ENCODE peak calls at places on chromosomes 13 and 19, in four cellular contexts. F, H, K and G are unnamed samples.

GRCh38 chr13:44219808-44220544 is 153.6 kb upstream of the SERP2 start:
- DNase-seq in F (peak; percentile 52), H (no peak), K (no peak), G (no peak)

GRCh38 chr13:61286148-61286745 is 129.4 kb downstream of the PCDH20 start:
- DNase-seq in F (no peak), H (no peak), K (peak; percentile 53), G (no peak)

GRCh38 chr13:26280822-26281221 is 26.9 kb downstream of the CDK8 start:
- DNase-seq in F (no peak), H (no peak), K (no peak), G (no peak)

GRCh38 chr19:11554160-11554559 is 4.9 kb downstream of the ELOF1 start:
- DNase-seq in F (no peak), H (no peak), K (no peak), G (no peak)

GRCh38 chr19:29325241-29325975 is 112.5 kb upstream of the UQCRFS1 start:
- DNase-seq in F (no peak), H (no peak), K (no peak), G (peak; percentile 13)

GRCh38 chr19:1111641-1112253 is 8.0 kb downstream of the GPX4 start:
- DNase-seq in F (no peak), H (no peak), K (no peak), G (no peak)

GRCh38 chr13:41590643-41591042 is 133.3 kb downstream of the RGCC start:
- DNase-seq in F (no peak), H (no peak), K (no peak), G (no peak)

GRCh38 chr13:39037880-39038568 is at the start of the genes NHLRC3 and PROSER1:
- DNase-seq in F (peak; percentile 76), H (peak; percentile 95), K (peak; percentile 94), G (peak; percentile 94)

GRCh38 chr19:13262450-13262849 is 112.2 kb downstream of the IER2 start:
- DNase-seq in F (no peak), H (no peak), K (peak; percentile 22), G (no peak)

GRCh38 chr13:72959643-72960042 is 99.2 kb upstream of the KLF5 start:
- DNase-seq in F (no peak), H (no peak), K (no peak), G (no peak)

GRCh38 chr19:24074720-24075119 is 12.3 kb upstream of the ZNF254 start:
- DNase-seq in F (no peak), H (no peak), K (no peak), G (no peak)

GRCh38 chr13:97369269-97369893 is 64.6 kb upstream of the RAP2A start:
- DNase-seq in F (no peak), H (no peak), K (no peak), G (no peak)

GRCh38 chr19:720691-721160 is 12.0 kb downstream of the PALM start:
- DNase-seq in F (no peak), H (no peak), K (no peak), G (no peak)

GRCh38 chr13:107075576-107075975 is 507.6 kb upstream of the ARGLU1 start:
- DNase-seq in F (no peak), H (no peak), K (no peak), G (no peak)

GRCh38 chr19:17423429-17424208 is 3.8 kb downstream of the MVB12A start:
- DNase-seq in F (no peak), H (no peak), K (no peak), G (no peak)

GRCh38 chr19:29485293-29485692 is 40.5 kb upstream of the VSTM2B start:
- DNase-seq in F (no peak), H (no peak), K (no peak), G (peak; percentile 22)

GRCh38 chr19:28428644-28429348 is 784.2 kb downstream of the UQCRFS1 start:
- DNase-seq in F (no peak), H (no peak), K (no peak), G (no peak)

GRCh38 chr19:48752511-48753365 is at the start of gene FUT1:
- DNase-seq in F (no peak), H (peak; percentile 79), K (peak; percentile 89), G (peak; percentile 83)

GRCh38 chr13:30726192-30726591 is 9.2 kb upstream of the ALOX5AP start:
- DNase-seq in F (no peak), H (no peak), K (no peak), G (no peak)

GRCh38 chr13:111344471-111345191 is 24.2 kb downstream of the TEX29 start:
- DNase-seq in F (peak; percentile 93), H (no peak), K (peak; percentile 91), G (peak; percentile 77)

GRCh38 chr19:58181902-58182576 is 822 bp upstream of the ZNF274 start:
- DNase-seq in F (no peak), H (peak; percentile 56), K (peak; percentile 47), G (peak; percentile 30)

GRCh38 chr13:96181886-96182285 is 92.0 kb downstream of the HS6ST3 start:
- DNase-seq in F (no peak), H (no peak), K (no peak), G (no peak)

GRCh38 chr13:101623469-101624209 is 171.2 kb downstream of the ITGBL1 start:
- DNase-seq in F (no peak), H (no peak), K (no peak), G (no peak)

GRCh38 chr13:40619479-40619814 is 47.0 kb downstream of the FOXO1 start:
- DNase-seq in F (no peak), H (no peak), K (no peak), G (no peak)

DNA sequence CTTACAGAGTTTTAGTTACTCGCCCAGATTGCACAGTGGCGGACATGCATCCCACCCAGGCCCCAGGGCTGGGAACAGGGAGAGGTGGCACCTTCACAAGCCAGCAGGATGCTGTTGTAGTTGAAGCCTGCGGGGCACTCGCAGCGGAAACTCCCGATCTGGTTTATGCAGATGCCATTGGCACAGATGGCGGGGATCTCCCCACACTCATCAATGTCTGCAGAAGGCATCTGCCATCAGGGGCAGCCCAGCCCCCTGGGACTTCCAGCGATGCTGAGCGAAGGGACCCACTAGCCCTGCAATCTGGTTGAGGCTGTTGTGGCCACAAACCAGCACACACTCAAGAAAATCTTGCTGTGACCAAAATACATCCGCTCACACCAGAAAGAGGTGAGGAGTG is 44.6 kb downstream of the CCL25 start:
- DNase-seq in F (no peak), H (no peak), K (no peak), G (no peak)
- H3K9me3 ChIP-seq in F (peaks cover 32% of the 10 kb centered on the region), H (no peaks in the 10 kb centered on the region), K (peaks cover 14% of the 10 kb centered on the region), G (peaks cover 24% of the 10 kb centered on the region)

DNA sequence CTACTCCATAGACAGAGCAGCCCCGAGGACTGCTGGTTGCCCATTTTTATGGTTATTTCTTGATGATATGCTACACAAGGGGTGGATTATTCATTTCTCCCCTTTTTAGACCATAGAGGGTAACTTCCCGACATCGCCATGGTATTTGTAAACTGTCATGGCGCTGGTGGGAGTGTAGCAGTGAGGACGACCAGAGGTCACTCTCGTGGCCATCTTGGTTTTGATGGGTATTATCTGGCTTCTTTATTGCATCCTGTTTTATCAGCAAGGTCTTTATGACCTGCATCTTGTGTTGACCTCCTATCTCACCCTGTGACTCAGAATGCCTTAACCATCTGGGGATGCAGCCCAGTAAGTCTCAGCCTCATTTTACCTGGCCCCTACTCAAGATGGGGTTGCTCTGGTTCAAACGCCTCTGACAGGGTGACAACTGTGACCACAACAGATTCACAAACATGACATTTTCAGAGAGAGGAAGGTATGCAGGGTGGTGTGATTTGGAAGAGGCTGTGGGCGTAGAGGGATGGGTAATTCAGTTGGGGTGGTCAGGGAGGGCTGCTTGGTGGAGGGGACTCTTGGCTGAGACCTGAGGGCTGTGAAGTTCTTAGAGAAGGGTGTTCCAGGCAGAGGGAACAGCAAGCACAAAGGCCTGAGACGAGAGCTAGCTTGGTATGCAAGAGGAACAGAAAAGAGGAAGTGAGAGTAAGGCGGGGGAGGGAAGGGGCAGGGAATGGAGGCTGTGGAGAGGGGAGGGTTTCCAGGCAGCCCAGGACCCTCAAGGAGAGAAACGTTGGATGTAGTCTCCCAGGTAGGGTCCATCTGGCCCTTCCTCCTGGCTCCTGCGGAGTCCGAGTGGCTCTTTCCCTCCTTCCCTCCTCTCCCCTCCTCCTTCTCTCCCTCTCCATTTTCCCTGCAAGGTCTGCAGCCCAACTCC is 23.5 kb downstream of the FAM187B start:
- DNase-seq in F (no peak), H (peak; percentile 33), K (no peak), G (no peak)
- TF ChIP-seq CTCF in F (no peak), H (no peak), K (no peak), G (no peak)

GRCh38 chr13:100433475-100433874 is 155.1 kb downstream of the GGACT start:
- DNase-seq in F (no peak), H (no peak), K (no peak), G (no peak)
- H3K27me3 ChIP-seq in F (no peaks in the 10 kb centered on the region), H (no peaks in the 10 kb centered on the region), K (no peaks in the 10 kb centered on the region), G (no peaks in the 10 kb centered on the region)

DNA sequence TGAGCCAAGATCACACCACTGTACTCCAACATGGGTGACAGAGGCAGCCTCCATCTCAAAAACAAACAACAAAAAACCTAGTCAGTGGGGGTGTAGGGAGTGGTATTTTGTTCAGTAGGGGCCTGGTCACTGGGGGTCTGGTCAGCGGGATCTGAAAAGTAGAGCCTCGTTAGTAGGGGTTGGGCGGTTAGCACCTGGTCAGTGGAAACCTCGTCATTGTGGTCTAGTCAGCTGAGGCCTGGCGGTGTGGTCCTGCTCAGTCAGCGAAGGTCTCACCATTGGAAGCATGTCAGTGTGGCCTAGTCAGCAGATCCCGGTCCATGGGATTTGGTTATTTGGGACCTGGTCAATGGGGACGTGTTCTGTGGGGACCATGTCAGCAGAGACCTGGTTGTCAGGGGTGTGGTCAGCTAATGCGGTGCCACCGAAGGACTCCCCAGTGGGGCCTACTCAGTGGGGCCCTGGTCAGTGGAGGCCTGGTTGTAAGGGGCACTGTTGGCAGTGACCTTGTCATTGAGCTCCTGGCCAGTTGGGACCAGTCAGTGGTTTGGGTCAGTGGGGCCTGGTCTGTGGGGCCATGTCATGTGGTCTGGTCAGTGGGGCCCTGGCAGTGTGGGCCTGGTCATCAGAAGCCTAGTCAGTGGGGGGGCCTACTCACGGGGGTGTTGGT is 63.0 kb upstream of the TPM4 start:
- DNase-seq in F (no peak), H (no peak), K (no peak), G (no peak)
- H3K9me3 ChIP-seq in F (no peaks in the 10 kb centered on the region), H (no peaks in the 10 kb centered on the region), K (peaks cover 12% of the 10 kb centered on the region), G (no peaks in the 10 kb centered on the region)

DNA sequence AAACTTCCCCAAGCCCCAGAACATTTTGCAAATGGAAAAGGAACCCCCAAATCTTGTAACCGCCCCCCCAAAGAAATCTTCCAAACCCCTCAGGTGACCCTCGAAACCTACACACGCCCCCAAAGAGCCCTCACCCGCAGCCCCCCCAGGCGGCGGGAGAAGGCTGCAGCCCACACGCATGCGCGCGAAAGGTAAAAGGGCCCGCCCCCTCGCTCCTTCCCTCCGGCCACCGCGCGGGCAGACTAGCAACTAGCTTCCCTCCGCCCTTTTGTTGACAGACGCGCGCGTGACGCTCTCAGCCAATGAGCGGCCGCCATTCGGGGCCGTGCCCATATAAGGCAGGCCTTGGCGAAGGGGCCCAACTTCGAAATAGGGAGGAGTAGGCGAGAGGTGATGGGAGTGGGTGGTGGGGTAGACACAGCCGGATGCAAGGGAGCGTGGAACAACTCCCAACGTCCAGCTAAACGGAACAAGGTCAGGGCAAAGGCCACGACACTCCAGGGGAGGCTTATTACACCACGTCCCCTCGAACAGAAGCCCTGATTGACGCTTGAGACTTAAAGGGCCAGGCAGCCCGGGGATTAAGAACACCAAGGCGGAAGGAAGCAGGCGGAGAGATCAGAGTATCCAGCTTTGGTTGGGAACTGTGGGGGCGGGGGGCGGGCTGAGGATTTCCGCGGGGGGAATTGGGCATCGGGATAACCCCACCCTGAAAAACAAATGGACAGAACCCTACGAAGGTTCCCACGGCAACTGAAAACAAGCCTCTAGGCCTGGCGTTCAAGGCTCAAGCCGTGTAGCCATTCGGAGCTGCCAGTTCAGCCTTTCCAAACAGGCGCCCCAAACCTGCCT is 13.3 kb downstream of the FBXO46 start:
- DNase-seq in F (peak; percentile 97), H (peak; percentile 99), K (peak; percentile 100), G (peak; percentile 99)
- TF ChIP-seq CTCF in F (peak; percentile 16), H (no peak), K (peak; percentile 18), G (peak; percentile 1)

GRCh38 chr13:51759240-51759639 is 44.7 kb downstream of the DHRS12 start:
- DNase-seq in F (peak; percentile 29), H (no peak), K (no peak), G (no peak)
- H3K27me3 ChIP-seq in F (no peaks in the 10 kb centered on the region), H (no peaks in the 10 kb centered on the region), K (no peaks in the 10 kb centered on the region), G (no peaks in the 10 kb centered on the region)

GRCh38 chr19:6730153-6730804 is 7.1 kb downstream of the GPR108 start:
- DNase-seq in F (no peak), H (no peak), K (peak; percentile 76), G (peak; percentile 94)
- H3K9me3 ChIP-seq in F (no peaks in the 10 kb centered on the region), H (no peaks in the 10 kb centered on the region), K (no peaks in the 10 kb centered on the region), G (peaks cover 2% of the 10 kb centered on the region)